ENCODE peak calls at places on chromosomes 12 and 14, in six cellular contexts. G is fibroblast of mammary gland, A is A549, H is pancreas, I is HS-27A, W is A172. M is an unnamed sample.

GRCh38 chr12:88390811-88391210 is 189.5 kb downstream of the KITLG start:
- DNase-seq in G (peak; percentile 55), A (no peak), H (no peak), I (no peak), W (no peak), M (no peak)

GRCh38 chr14:44960146-44960545 is 1.6 kb downstream of the KLHL28 start:
- DNase-seq in G (peak; percentile 31), A (no peak), H (no peak), I (no peak), W (no peak), M (peak; percentile 11)

GRCh38 chr14:56318393-56319115 is 200.3 kb downstream of the PELI2 start:
- DNase-seq in G (no peak), A (no peak), H (no peak), I (no peak), W (no peak), M (no peak)

GRCh38 chr12:2607881-2608607 is 186.7 kb upstream of the FKBP4 start:
- DNase-seq in G (no peak), A (no peak), H (no peak), I (no peak), W (no peak), M (no peak)

GRCh38 chr14:90447720-90448497 is 51.1 kb downstream of the CALM1 start:
- DNase-seq in G (no peak), A (no peak), H (no peak), I (no peak), W (no peak), M (peak; percentile 9)

GRCh38 chr12:109946505-109946904 is 46.4 kb downstream of the TCHP start:
- DNase-seq in G (no peak), A (no peak), H (peak; percentile 38), I (no peak), W (peak; percentile 18), M (no peak)

GRCh38 chr14:76091036-76091435 is 60.7 kb upstream of the GPATCH2L start:
- DNase-seq in G (peak; percentile 36), A (no peak), H (no peak), I (no peak), W (no peak), M (peak; percentile 41)

GRCh38 chr12:122250047-122250446 is 16.2 kb downstream of the VPS33A start:
- DNase-seq in G (no peak), A (no peak), H (no peak), I (no peak), W (no peak), M (no peak)

GRCh38 chr12:115763982-115764621 is 513.4 kb downstream of the MED13L start:
- DNase-seq in G (no peak), A (no peak), H (no peak), I (no peak), W (no peak), M (no peak)

GRCh38 chr12:75738486-75738885 is 227.1 kb upstream of the KRR1 start:
- DNase-seq in G (peak; percentile 25), A (no peak), H (no peak), I (no peak), W (no peak), M (no peak)

GRCh38 chr12:47249719-47250506 is 170.2 kb upstream of the AMIGO2 start:
- DNase-seq in G (no peak), A (no peak), H (no peak), I (no peak), W (peak; percentile 32), M (no peak)

GRCh38 chr14:106875503-106875902 is 1349.1 kb downstream of the TMEM121 start:
- DNase-seq in G (no peak), A (no peak), H (no peak), I (no peak), W (no peak), M (no peak)

GRCh38 chr12:66456622-66457021 is 154.3 kb downstream of the HELB start:
- DNase-seq in G (no peak), A (no peak), H (no peak), I (no peak), W (no peak), M (no peak)

GRCh38 chr14:45222485-45223262 is 30.3 kb downstream of the MIS18BP1 start:
- DNase-seq in G (no peak), A (no peak), H (no peak), I (no peak), W (no peak), M (no peak)

GRCh38 chr14:41257476-41257875 is 349.2 kb upstream of the LRFN5 start:
- DNase-seq in G (no peak), A (no peak), H (no peak), I (no peak), W (no peak), M (no peak)

GRCh38 chr12:68538722-68539614 is 71.7 kb upstream of the RAP1B start:
- DNase-seq in G (peak; percentile 70), A (no peak), H (no peak), I (peak; percentile 33), W (peak; percentile 76), M (no peak)

M was measured in ELR.